ENCODE peak calls at places on chromosomes 4 and X, in nine cellular contexts. F, V, Q, P, Z, J, K, R and D are unnamed samples.

GRCh38 chrX:40145001-40145631 is 47.4 kb upstream of the BCOR start:
- DNase-seq in R (no peak), J (no peak), P (no peak), F (no peak), V (no peak), Z (no peak), K (no peak), Q (no peak), D (no peak)

GRCh38 chrX:72306851-72307645 is 1.3 kb upstream of the CITED1 start:
- DNase-seq in Q (peak; percentile 22), J (peak; percentile 66), Z (peak; percentile 71), R (peak; percentile 75), K (peak; percentile 61), V (peak; percentile 61), P (peak; percentile 67), F (peak; percentile 67), D (peak; percentile 50)

GRCh38 chrX:154140742-154141141 is 3.3 kb upstream of the OPN1LW start:
- DNase-seq in F (no peak), K (no peak), Q (no peak), P (no peak), R (no peak), Z (no peak), V (no peak), J (no peak), D (no peak)

GRCh38 chr4:181528570-181529184 is 714.5 kb upstream of the TENM3 start:
- DNase-seq in K (peak; percentile 43), V (peak; percentile 72), J (peak; percentile 73), Z (peak; percentile 75), F (peak; percentile 2), R (peak; percentile 84), P (peak; percentile 35), Q (peak; percentile 54), D (peak; percentile 22)

GRCh38 chrX:3659761-3660160 is 53.7 kb downstream of the PRKX start:
- DNase-seq in Z (peak; percentile 39), F (no peak), K (no peak), V (no peak), J (peak; percentile 23), P (no peak), R (no peak), Q (no peak), D (no peak)

GRCh38 chr4:125732682-125733081 is 417.9 kb downstream of the FAT4 start:
- DNase-seq in R (no peak), F (no peak), V (no peak), Z (no peak), J (no peak), Q (no peak), K (no peak), P (no peak), D (no peak)

GRCh38 chr4:174156239-174156826 is 127.1 kb downstream of the FBXO8 start:
- DNase-seq in V (no peak), R (no peak), Q (peak; percentile 48), K (no peak), F (peak; percentile 13), P (peak; percentile 67), J (peak; percentile 81), Z (peak; percentile 79), D (peak; percentile 8)

GRCh38 chr4:25367004-25367621 is 9.9 kb upstream of the ANAPC4 start:
- DNase-seq in P (peak; percentile 52), F (no peak), V (no peak), Z (peak; percentile 71), R (no peak), K (no peak), J (peak; percentile 72), Q (no peak), D (peak; percentile 33)

GRCh38 chrX:132369650-132370049 is 119.2 kb downstream of the MBNL3 start:
- DNase-seq in P (no peak), Q (no peak), R (no peak), Z (no peak), J (no peak), K (no peak), F (no peak), V (no peak), D (no peak)

GRCh38 chr4:115866364-115866896 is 753.0 kb upstream of the NDST4 start:
- DNase-seq in P (no peak), K (no peak), Q (no peak), J (no peak), R (no peak), V (no peak), F (no peak), Z (no peak), D (no peak)

GRCh38 chr4:68724426-68724825 is 54.0 kb upstream of the UGT2B15 start:
- DNase-seq in F (no peak), V (no peak), P (no peak), R (peak; percentile 72), Z (no peak), K (no peak), Q (no peak), J (no peak), D (no peak)

GRCh38 chr4:6781561-6781960 is 966 bp upstream of the KIAA0232 start:
- DNase-seq in V (no peak), Z (no peak), P (no peak), J (no peak), Q (no peak), K (no peak), R (peak; percentile 45), F (no peak), D (no peak)

GRCh38 chrX:1212532-1212931 is at the start of gene CRLF2:
- DNase-seq in Q (peak; percentile 45), J (no peak), F (peak; percentile 54), Z (no peak), P (peak; percentile 37), K (no peak), R (peak; percentile 26), V (no peak), D (peak; percentile 58)

GRCh38 chr4:3355266-3355748 is 62.5 kb downstream of the RGS12 start:
- DNase-seq in R (no peak), K (no peak), Q (no peak), J (no peak), P (no peak), V (no peak), F (no peak), Z (no peak), D (peak; percentile 65)

GRCh38 chr4:155881555-155881954 is 15.5 kb upstream of the ASIC5 start:
- DNase-seq in K (no peak), F (no peak), R (no peak), Z (no peak), P (peak; percentile 67), V (no peak), J (no peak), Q (no peak), D (peak; percentile 16)

GRCh38 chr4:87973283-87974169 is 2.0 kb upstream of the SPP1 start:
- DNase-seq in K (peak; percentile 35), J (peak; percentile 70), R (peak; percentile 66), Z (peak; percentile 65), V (peak; percentile 45), P (peak; percentile 50), F (peak; percentile 13), Q (peak; percentile 59), D (peak; percentile 40)
- TF ChIP-seq CTCF in K (peak; percentile 84), J (peak; percentile 87), R (peak; percentile 73), Z (peak; percentile 74), V (peak; percentile 93), P (peak; percentile 84), F (peak; percentile 69), Q (peak; percentile 74), D (peak; percentile 77)

GRCh38 chrX:31297881-31298280 is 226.0 kb upstream of the FTHL17 start:
- DNase-seq in R (no peak), F (no peak), V (no peak), K (no peak), Q (no peak), P (no peak), J (no peak), Z (no peak), D (no peak)

GRCh38 chrX:31294475-31294874 is 222.6 kb upstream of the FTHL17 start:
- DNase-seq in K (no peak), V (no peak), Q (no peak), P (no peak), F (no peak), R (no peak), J (no peak), Z (no peak), D (no peak)

GRCh38 chrX:31298881-31299280 is 227.0 kb upstream of the FTHL17 start:
- DNase-seq in V (no peak), Z (no peak), R (no peak), P (no peak), Q (no peak), J (no peak), K (no peak), F (no peak), D (no peak)

GRCh38 chrX:31287861-31288260 is 216.0 kb upstream of the FTHL17 start:
- DNase-seq in F (no peak), J (peak; percentile 32), K (no peak), Q (no peak), V (no peak), P (no peak), R (no peak), Z (peak; percentile 29), D (no peak)

DNA sequence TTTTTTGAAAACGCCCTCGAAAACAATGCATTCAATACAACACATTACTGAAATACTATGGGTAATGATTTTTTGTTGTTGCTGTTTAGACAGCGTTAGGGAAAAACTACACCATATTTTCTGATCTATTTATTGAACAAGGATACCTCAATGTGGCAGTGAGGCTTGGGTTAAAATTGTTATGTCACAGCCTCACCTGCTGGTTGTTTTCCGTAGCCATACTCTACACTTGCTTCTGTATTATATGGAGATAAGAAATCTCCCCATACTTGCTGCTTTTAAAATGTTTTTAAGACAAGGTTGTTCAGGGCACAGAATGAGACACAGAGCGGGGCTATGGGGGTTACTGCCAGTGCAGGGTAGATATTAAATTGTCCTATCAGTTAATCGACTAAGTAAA is 221.6 kb upstream of the FTHL17 start:
- DNase-seq in K (no peak), J (no peak), F (no peak), R (no peak), V (no peak), Z (no peak), P (no peak), Q (no peak), D (peak; percentile 12)
- TF ChIP-seq CTCF in K (peak; percentile 4), J (no peak), F (peak; percentile 7), R (peak; percentile 22), V (no peak), Z (no peak), P (no peak), Q (no peak), D (peak; percentile 37)

GRCh38 chrX:119790977-119791436 is 423 bp downstream of the RPL39 start:
- DNase-seq in F (no peak), K (no peak), R (peak; percentile 54), J (peak; percentile 47), Z (peak; percentile 43), P (peak; percentile 30), V (no peak), Q (no peak), D (no peak)
- TF ChIP-seq CTCF in F (no peak), K (no peak), R (no peak), J (peak; percentile 16), Z (no peak), P (peak; percentile 36), V (peak; percentile 2), Q (no peak), D (peak; percentile 19)

DNA sequence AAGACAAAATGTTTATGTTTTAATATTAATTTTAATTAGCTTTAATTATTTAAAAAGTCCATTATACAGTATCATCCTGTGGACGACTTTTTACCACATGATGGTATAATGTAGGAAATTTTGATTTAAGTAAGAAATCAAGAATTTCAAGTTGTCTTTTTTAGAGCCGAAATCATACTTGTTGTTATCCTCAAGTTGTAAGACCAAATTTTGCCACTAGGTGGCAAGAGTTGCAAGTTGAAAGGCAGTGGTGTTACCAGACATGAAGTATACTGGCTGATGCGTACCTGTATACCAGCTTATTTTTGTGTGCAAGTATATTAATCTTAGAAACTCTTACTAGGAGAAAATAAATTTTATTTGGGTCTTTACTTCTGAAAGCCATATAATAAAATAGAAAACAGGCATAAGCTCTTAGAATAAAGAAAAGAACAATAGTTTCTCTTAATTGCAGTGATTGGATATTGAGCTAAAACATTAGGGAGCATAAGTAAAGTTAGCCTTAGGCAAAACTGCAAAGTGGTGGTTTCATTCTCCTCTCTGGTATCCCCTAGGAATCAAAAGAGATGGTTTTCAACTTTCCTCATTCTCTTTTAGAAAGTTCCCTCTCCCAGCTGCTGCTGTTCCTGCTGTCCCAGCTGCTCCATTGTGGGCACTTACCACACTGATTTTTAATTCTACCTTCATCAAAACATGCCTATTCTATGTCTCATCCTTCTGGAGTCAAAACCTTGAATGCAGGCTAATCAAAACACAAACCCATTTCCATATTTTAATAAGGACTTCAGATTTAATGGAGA is 118.1 kb upstream of the WDFY3 start:
- DNase-seq in P (peak; percentile 77), Q (peak; percentile 75), J (peak; percentile 88), R (no peak), Z (peak; percentile 88), V (no peak), F (peak; percentile 2), K (no peak), D (peak; percentile 18)
- TF ChIP-seq CTCF in P (peak; percentile 68), Q (peak; percentile 70), J (peak; percentile 74), R (peak; percentile 70), Z (peak; percentile 77), V (peak; percentile 76), F (peak; percentile 61), K (peak; percentile 68), D (peak; percentile 31)